ENCODE peak calls at places on chromosome 18, in ten cellular contexts. One of them, this sample, is unnamed.
A peak's percentile ranks its signal among the peaks of the same experiment; 100 is the strongest.

GRCh38 chr18:45521777-45522176 is 93.5 kb upstream of the SLC14A2 start:
- DNase-seq in NCI-H524 treated with DMSO at 0.1 percent for 48 hours: no peak
- DNase-seq in Caki2: no peak
- DNase-seq in pons: no peak
- DNase-seq in neural progenitor cell: no peak
- DNase-seq in left lung: no peak
- DNase-seq in astrocyte of the hippocampus: peak; percentile 54
- DNase-seq in glutamatergic neuron: no peak
- DNase-seq in NCI-H1105: no peak
- DNase-seq in CD8-positive, alpha-beta memory T cell: no peak
- DNase-seq in this sample: no peak

GRCh38 chr18:293557-293956 is 25.7 kb upstream of the THOC1 start:
- DNase-seq in neural progenitor cell: no peak
- DNase-seq in pons: peak; percentile 51
- DNase-seq in NCI-H1105: no peak
- DNase-seq in NCI-H524 treated with DMSO at 0.1 percent for 48 hours: no peak
- DNase-seq in Caki2: no peak
- DNase-seq in left lung: no peak
- DNase-seq in CD8-positive, alpha-beta memory T cell: no peak
- DNase-seq in astrocyte of the hippocampus: no peak
- DNase-seq in glutamatergic neuron: no peak
- DNase-seq in this sample: no peak

GRCh38 chr18:25225152-25225551 is 126.8 kb downstream of the ZNF521 start:
- DNase-seq in pons: no peak
- DNase-seq in neural progenitor cell: no peak
- DNase-seq in glutamatergic neuron: no peak
- DNase-seq in NCI-H524 treated with DMSO at 0.1 percent for 48 hours: no peak
- DNase-seq in left lung: no peak
- DNase-seq in Caki2: no peak
- DNase-seq in NCI-H1105: no peak
- DNase-seq in astrocyte of the hippocampus: no peak
- DNase-seq in CD8-positive, alpha-beta memory T cell: no peak
- DNase-seq in this sample: no peak

GRCh38 chr18:77061946-77062517 is 70.6 kb downstream of the MBP start:
- DNase-seq in Caki2: no peak
- DNase-seq in CD8-positive, alpha-beta memory T cell: no peak
- DNase-seq in left lung: peak; percentile 66
- DNase-seq in glutamatergic neuron: no peak
- DNase-seq in NCI-H1105: no peak
- DNase-seq in NCI-H524 treated with DMSO at 0.1 percent for 48 hours: no peak
- DNase-seq in neural progenitor cell: peak; percentile 57
- DNase-seq in pons: peak; percentile 80
- DNase-seq in astrocyte of the hippocampus: peak; percentile 74
- DNase-seq in this sample: no peak

GRCh38 chr18:77851798-77852197 is 602.1 kb downstream of the GALR1 start:
- DNase-seq in glutamatergic neuron: no peak
- DNase-seq in NCI-H1105: peak; percentile 77
- DNase-seq in left lung: no peak
- DNase-seq in pons: no peak
- DNase-seq in Caki2: no peak
- DNase-seq in CD8-positive, alpha-beta memory T cell: no peak
- DNase-seq in astrocyte of the hippocampus: no peak
- DNase-seq in NCI-H524 treated with DMSO at 0.1 percent for 48 hours: no peak
- DNase-seq in neural progenitor cell: no peak
- DNase-seq in this sample: no peak

GRCh38 chr18:34592961-34593382 is 117.1 kb upstream of the DTNA start:
- DNase-seq in CD8-positive, alpha-beta memory T cell: no peak
- DNase-seq in NCI-H524 treated with DMSO at 0.1 percent for 48 hours: no peak
- DNase-seq in astrocyte of the hippocampus: peak; percentile 89
- DNase-seq in glutamatergic neuron: peak; percentile 35
- DNase-seq in NCI-H1105: no peak
- DNase-seq in neural progenitor cell: peak; percentile 50
- DNase-seq in left lung: no peak
- DNase-seq in pons: peak; percentile 70
- DNase-seq in Caki2: no peak
- DNase-seq in this sample: peak; percentile 45

GRCh38 chr18:77119851-77120491 is 12.6 kb downstream of the MBP start:
- DNase-seq in left lung: peak; percentile 22
- DNase-seq in astrocyte of the hippocampus: no peak
- DNase-seq in NCI-H1105: no peak
- DNase-seq in glutamatergic neuron: no peak
- DNase-seq in Caki2: no peak
- DNase-seq in CD8-positive, alpha-beta memory T cell: no peak
- DNase-seq in NCI-H524 treated with DMSO at 0.1 percent for 48 hours: no peak
- DNase-seq in pons: no peak
- DNase-seq in neural progenitor cell: no peak
- DNase-seq in this sample: no peak

GRCh38 chr18:35861367-35862114 is 110.9 kb upstream of the RMP24 start:
- DNase-seq in neural progenitor cell: no peak
- DNase-seq in pons: no peak
- DNase-seq in NCI-H1105: no peak
- DNase-seq in Caki2: no peak
- DNase-seq in left lung: no peak
- DNase-seq in glutamatergic neuron: no peak
- DNase-seq in astrocyte of the hippocampus: peak; percentile 86
- DNase-seq in CD8-positive, alpha-beta memory T cell: no peak
- DNase-seq in NCI-H524 treated with DMSO at 0.1 percent for 48 hours: no peak
- DNase-seq in this sample: peak; percentile 10

GRCh38 chr18:23943104-23943503 is 71.5 kb upstream of the TTC39C start:
- DNase-seq in pons: no peak
- DNase-seq in NCI-H524 treated with DMSO at 0.1 percent for 48 hours: no peak
- DNase-seq in neural progenitor cell: no peak
- DNase-seq in astrocyte of the hippocampus: peak; percentile 32
- DNase-seq in glutamatergic neuron: no peak
- DNase-seq in Caki2: no peak
- DNase-seq in NCI-H1105: no peak
- DNase-seq in left lung: no peak
- DNase-seq in CD8-positive, alpha-beta memory T cell: no peak
- DNase-seq in this sample: no peak

GRCh38 chr18:7977897-7978296 is 410.8 kb downstream of the PTPRM start:
- DNase-seq in left lung: no peak
- DNase-seq in NCI-H524 treated with DMSO at 0.1 percent for 48 hours: no peak
- DNase-seq in glutamatergic neuron: no peak
- DNase-seq in Caki2: no peak
- DNase-seq in NCI-H1105: no peak
- DNase-seq in pons: no peak
- DNase-seq in neural progenitor cell: no peak
- DNase-seq in CD8-positive, alpha-beta memory T cell: no peak
- DNase-seq in astrocyte of the hippocampus: no peak
- DNase-seq in this sample: no peak

GRCh38 chr18:2629003-2629402 is 26.5 kb upstream of the SMCHD1 start:
- DNase-seq in astrocyte of the hippocampus: no peak
- DNase-seq in CD8-positive, alpha-beta memory T cell: no peak
- DNase-seq in left lung: no peak
- DNase-seq in neural progenitor cell: no peak
- DNase-seq in NCI-H1105: no peak
- DNase-seq in pons: no peak
- DNase-seq in glutamatergic neuron: no peak
- DNase-seq in Caki2: no peak
- DNase-seq in NCI-H524 treated with DMSO at 0.1 percent for 48 hours: no peak
- DNase-seq in this sample: no peak

GRCh38 chr18:26215247-26215970 is 10.8 kb upstream of the TAF4B start:
- DNase-seq in astrocyte of the hippocampus: no peak
- DNase-seq in NCI-H1105: no peak
- DNase-seq in neural progenitor cell: no peak
- DNase-seq in Caki2: no peak
- DNase-seq in left lung: no peak
- DNase-seq in CD8-positive, alpha-beta memory T cell: peak; percentile 86
- DNase-seq in pons: no peak
- DNase-seq in glutamatergic neuron: no peak
- DNase-seq in NCI-H524 treated with DMSO at 0.1 percent for 48 hours: no peak
- DNase-seq in this sample: no peak

GRCh38 chr18:42706029-42706608 is 409.4 kb downstream of the RIT2 start:
- DNase-seq in astrocyte of the hippocampus: no peak
- DNase-seq in glutamatergic neuron: no peak
- DNase-seq in neural progenitor cell: no peak
- DNase-seq in NCI-H1105: no peak
- DNase-seq in left lung: no peak
- DNase-seq in CD8-positive, alpha-beta memory T cell: no peak
- DNase-seq in pons: no peak
- DNase-seq in NCI-H524 treated with DMSO at 0.1 percent for 48 hours: no peak
- DNase-seq in Caki2: no peak
- DNase-seq in this sample: no peak

GRCh38 chr18:13530879-13531387 is 195.4 kb downstream of the FAM210A start:
- DNase-seq in astrocyte of the hippocampus: peak; percentile 78
- DNase-seq in glutamatergic neuron: peak; percentile 36
- DNase-seq in pons: peak; percentile 82
- DNase-seq in CD8-positive, alpha-beta memory T cell: no peak
- DNase-seq in neural progenitor cell: peak; percentile 52
- DNase-seq in NCI-H1105: peak; percentile 13
- DNase-seq in left lung: peak; percentile 57
- DNase-seq in Caki2: no peak
- DNase-seq in NCI-H524 treated with DMSO at 0.1 percent for 48 hours: no peak
- DNase-seq in this sample: peak; percentile 26

GRCh38 chr18:7566587-7567486 is at the start of gene PTPRM:
- DNase-seq in pons: peak; percentile 71
- DNase-seq in glutamatergic neuron: peak; percentile 80
- DNase-seq in NCI-H524 treated with DMSO at 0.1 percent for 48 hours: no peak
- DNase-seq in left lung: peak; percentile 84
- DNase-seq in NCI-H1105: peak; percentile 29
- DNase-seq in astrocyte of the hippocampus: peak; percentile 96
- DNase-seq in Caki2: peak; percentile 75
- DNase-seq in CD8-positive, alpha-beta memory T cell: peak; percentile 15
- DNase-seq in neural progenitor cell: peak; percentile 94
- DNase-seq in this sample: peak; percentile 67

GRCh38 chr18:32980896-32981295 is 208.1 kb upstream of the KLHL14 start:
- DNase-seq in NCI-H524 treated with DMSO at 0.1 percent for 48 hours: no peak
- DNase-seq in NCI-H1105: no peak
- DNase-seq in Caki2: no peak
- DNase-seq in left lung: no peak
- DNase-seq in glutamatergic neuron: no peak
- DNase-seq in pons: no peak
- DNase-seq in astrocyte of the hippocampus: no peak
- DNase-seq in CD8-positive, alpha-beta memory T cell: no peak
- DNase-seq in neural progenitor cell: no peak
- DNase-seq in this sample: no peak

GRCh38 chr18:31648966-31649429 is 35.4 kb downstream of the B4GALT6 start:
- DNase-seq in pons: peak; percentile 15
- DNase-seq in Caki2: peak; percentile 50
- DNase-seq in astrocyte of the hippocampus: peak; percentile 65
- DNase-seq in NCI-H524 treated with DMSO at 0.1 percent for 48 hours: no peak
- DNase-seq in NCI-H1105: no peak
- DNase-seq in glutamatergic neuron: no peak
- DNase-seq in left lung: no peak
- DNase-seq in neural progenitor cell: no peak
- DNase-seq in CD8-positive, alpha-beta memory T cell: no peak
- DNase-seq in this sample: peak; percentile 45

GRCh38 chr18:80194874-80195570 is 52.3 kb downstream of the PARD6G start:
- DNase-seq in pons: no peak
- DNase-seq in astrocyte of the hippocampus: no peak
- DNase-seq in NCI-H524 treated with DMSO at 0.1 percent for 48 hours: no peak
- DNase-seq in Caki2: no peak
- DNase-seq in glutamatergic neuron: no peak
- DNase-seq in neural progenitor cell: no peak
- DNase-seq in NCI-H1105: no peak
- DNase-seq in left lung: no peak
- DNase-seq in CD8-positive, alpha-beta memory T cell: no peak
- DNase-seq in this sample: no peak

GRCh38 chr18:48827321-48828200 is 123.2 kb downstream of the SMAD7 start:
- DNase-seq in glutamatergic neuron: peak; percentile 14
- DNase-seq in pons: no peak
- DNase-seq in NCI-H524 treated with DMSO at 0.1 percent for 48 hours: no peak
- DNase-seq in Caki2: no peak
- DNase-seq in CD8-positive, alpha-beta memory T cell: no peak
- DNase-seq in neural progenitor cell: peak; percentile 90
- DNase-seq in astrocyte of the hippocampus: peak; percentile 77
- DNase-seq in left lung: peak; percentile 33
- DNase-seq in NCI-H1105: no peak
- DNase-seq in this sample: no peak

This sample was measured in ACHN.